ENCODE peak calls at places on chromosomes 4 and X, in four cellular contexts. E, C, L and A are unnamed samples.

GRCh38 chr4:148776944-148777343 is 334.7 kb upstream of the NR3C2 start:
- DNase-seq in E (no peak), L (no peak), C (no peak), A (no peak)

GRCh38 chrX:100447563-100448397 is 37.7 kb upstream of the PCDH19 start:
- DNase-seq in L (peak), C (peak), E (no peak), A (peak)

GRCh38 chr4:13523591-13524503 is 20.5 kb downstream of the NKX3-2 start:
- DNase-seq in C (peak), L (no peak), E (no peak), A (no peak)

GRCh38 chr4:166422475-166422874 is 549.4 kb downstream of the TLL1 start:
- DNase-seq in E (no peak), C (no peak), L (no peak), A (no peak)

GRCh38 chr4:20773144-20773997 is 73.1 kb downstream of the PACRGL start:
- DNase-seq in E (peak), L (peak), C (peak), A (peak)

GRCh38 chr4:7031526-7032449 is 11.4 kb upstream of the TADA2B start:
- DNase-seq in E (no peak), L (no peak), C (no peak), A (no peak)

GRCh38 chr4:1235381-1236102 is 13.4 kb downstream of the CTBP1 start:
- DNase-seq in E (no peak), C (no peak), L (no peak), A (peak)

GRCh38 chr4:3612934-3613333 is 80.7 kb upstream of the LRPAP1 start:
- DNase-seq in C (no peak), E (no peak), L (no peak), A (no peak)

GRCh38 chrX:19954707-19955106 is 36.2 kb downstream of the BCLAF3 start:
- DNase-seq in E (no peak), C (no peak), L (no peak), A (no peak)

GRCh38 chr4:44210750-44211149 is 237.9 kb downstream of the KCTD8 start:
- DNase-seq in C (no peak), L (no peak), E (no peak), A (no peak)

GRCh38 chr4:176830971-176831370 is 38.2 kb upstream of the VEGFC start:
- DNase-seq in L (no peak), E (no peak), C (no peak), A (no peak)

GRCh38 chr4:74283614-74284013 is 24.7 kb upstream of the EPGN start:
- DNase-seq in L (no peak), E (peak), C (no peak), A (no peak)

GRCh38 chr4:24116107-24116506 is 226.3 kb upstream of the PPARGC1A start:
- DNase-seq in E (no peak), L (no peak), C (no peak), A (no peak)

GRCh38 chr4:152901205-152901604 is 34.9 kb upstream of the FHDC1 start:
- DNase-seq in L (no peak), C (no peak), E (no peak), A (no peak)

GRCh38 chr4:25632135-25632534 is 23.5 kb upstream of the SLC34A2 start:
- DNase-seq in E (no peak), L (no peak), C (no peak), A (no peak)

GRCh38 chr4:89737888-89738287 is 99.1 kb downstream of the SNCA start:
- DNase-seq in E (peak), C (no peak), L (no peak), A (no peak)

GRCh38 chr4:15318621-15319348 is 109.0 kb upstream of the C1QTNF7 start:
- DNase-seq in E (peak), C (no peak), L (no peak), A (no peak)

GRCh38 chr4:7309176-7309575 is 116.8 kb downstream of the SORCS2 start:
- DNase-seq in E (no peak), C (no peak), L (no peak), A (no peak)

GRCh38 chr4:20265726-20266125 is 14.0 kb downstream of the SLIT2 start:
- DNase-seq in L (no peak), C (no peak), E (no peak), A (no peak)

GRCh38 chrX:74343970-74344622 is 40.1 kb downstream of the ZCCHC13 start:
- DNase-seq in E (peak), C (peak), L (peak), A (peak)

GRCh38 chr4:168856312-168856711 is 153.7 kb downstream of the CBR4 start:
- DNase-seq in L (no peak), C (no peak), E (no peak), A (no peak)

GRCh38 chr4:140130677-140131076 is 23.3 kb downstream of the MAML3 start:
- DNase-seq in L (no peak), C (no peak), E (no peak), A (no peak)

GRCh38 chr4:24569662-24570061 is 14.7 kb downstream of the DHX15 start:
- DNase-seq in E (no peak), C (no peak), L (no peak), A (no peak)

GRCh38 chrX:150100261-150100660 is 162.0 kb upstream of the EOLA2 start:
- DNase-seq in C (no peak), E (no peak), L (no peak), A (no peak)

GRCh38 chr4:184306949-184307348 is 89.3 kb upstream of the ENPP6 start:
- DNase-seq in L (no peak), C (no peak), E (no peak), A (no peak)

GRCh38 chr4:86032476-86033022 is 327.3 kb downstream of the MAPK10 start:
- DNase-seq in C (peak), L (no peak), E (peak), A (peak)

GRCh38 chr4:101669138-101669831 is 121.2 kb upstream of the BANK1 start:
- DNase-seq in L (no peak), C (no peak), E (no peak), A (no peak)

GRCh38 chr4:85720736-85721135 is 245.8 kb downstream of the ARHGAP24 start:
- DNase-seq in C (no peak), L (no peak), E (no peak), A (no peak)

GRCh38 chrX:40148439-40149285 is 50.9 kb upstream of the BCOR start:
- DNase-seq in C (peak), L (peak), E (no peak), A (no peak)

GRCh38 chr4:106647451-106647850 is 278.9 kb upstream of the GIMD1 start:
- DNase-seq in L (no peak), E (no peak), C (no peak), A (no peak)

GRCh38 chrX:48897157-48897620 is 379 bp downstream of the TIMM17B start:
- DNase-seq in E (no peak), C (peak), L (peak), A (peak)

GRCh38 chr4:48642421-48643144 is 137.5 kb downstream of the FRYL start:
- DNase-seq in L (no peak), E (no peak), C (no peak), A (no peak)

GRCh38 chrX:30224541-30224940 is 5.9 kb upstream of the MAGEB3 start:
- DNase-seq in L (no peak), C (no peak), E (no peak), A (no peak)

GRCh38 chr4:118682928-118683327 is 2.3 kb upstream of the METTL14 start:
- DNase-seq in E (no peak), C (peak), L (peak), A (peak)

GRCh38 chr4:118680808-118681207 is 4.4 kb upstream of the METTL14 start:
- DNase-seq in E (no peak), C (no peak), L (no peak), A (peak)

GRCh38 chr4:118683513-118683912 is 1.7 kb upstream of the METTL14 start:
- DNase-seq in E (no peak), L (no peak), C (peak), A (peak)

DNA sequence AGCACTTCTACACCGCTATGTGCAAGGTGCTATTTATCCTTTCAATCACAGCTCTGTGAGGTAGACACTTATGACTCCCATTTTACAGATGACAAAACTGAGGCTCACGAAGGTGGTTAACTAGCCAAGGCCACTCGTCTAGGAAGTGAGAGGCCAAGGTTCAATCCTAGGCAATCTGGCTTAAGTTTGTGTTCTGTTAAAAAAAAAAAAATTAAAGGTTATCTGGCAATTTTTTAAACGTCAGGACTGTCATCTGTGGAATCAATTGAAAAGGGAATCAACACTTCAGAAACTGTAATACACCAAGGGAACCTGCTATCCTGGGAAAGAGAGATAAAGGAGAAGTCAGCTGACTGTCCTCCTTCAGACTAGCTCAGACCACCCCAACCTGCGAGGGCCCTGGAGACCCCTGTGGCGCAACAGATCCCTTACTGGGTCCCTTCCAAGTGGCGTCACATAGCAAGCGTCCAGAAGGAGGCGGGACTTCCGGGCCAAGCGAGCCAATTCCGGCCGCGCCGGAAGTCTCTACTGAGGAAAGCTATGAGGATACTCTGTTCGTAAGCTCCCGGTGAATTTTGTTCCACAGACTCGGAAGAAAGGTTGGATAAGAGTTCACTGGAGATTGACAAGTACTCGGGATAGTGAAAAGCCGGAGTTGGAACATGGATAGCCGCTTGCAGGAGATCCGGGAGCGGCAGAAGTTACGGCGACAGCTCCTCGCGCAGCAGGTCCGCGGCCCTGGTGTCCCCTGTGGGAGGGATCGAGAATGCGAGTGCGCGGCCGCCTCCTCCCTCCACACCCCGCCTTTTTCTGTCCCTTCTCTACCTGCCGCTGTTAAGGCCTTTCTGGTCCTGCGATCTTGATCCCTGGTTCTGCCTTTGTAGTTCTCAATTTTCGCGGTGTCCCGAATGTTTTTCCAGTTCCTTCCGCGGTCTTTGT is at the start of gene METTL14:
- DNase-seq in L (peak), C (peak), E (peak), A (peak)
- TF ChIP-seq CTCF in L (peak), C (no peak), E (peak), A (no peak)

DNA sequence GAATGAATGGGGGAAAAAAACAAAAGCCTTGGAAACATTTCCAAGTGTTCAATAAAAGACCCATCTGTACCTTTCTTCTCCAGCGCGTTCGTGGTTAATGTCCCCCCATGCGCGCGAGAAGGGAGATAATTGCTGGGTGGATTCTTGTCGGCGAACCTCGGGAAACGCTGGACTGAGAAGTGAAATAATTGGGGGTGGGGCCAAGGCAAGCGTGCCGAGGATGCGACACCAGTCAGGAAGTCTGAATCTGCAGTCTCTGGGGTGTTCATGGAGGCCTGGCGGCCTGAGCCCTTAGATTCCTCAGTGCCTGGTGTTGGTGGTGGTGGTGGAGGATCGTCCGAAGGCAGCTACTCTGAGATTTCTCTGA is 5.3 kb upstream of the ARX start:
- DNase-seq in L (no peak), C (peak), E (no peak), A (no peak)
- TF ChIP-seq CTCF in L (peak), C (no peak), E (no peak), A (no peak)

GRCh38 chr4:56129431-56129861 is 180.7 kb downstream of the CEP135 start:
- DNase-seq in L (peak), C (no peak), E (no peak), A (peak)
- TF ChIP-seq CTCF in L (peak), C (peak), E (no peak), A (peak)

GRCh38 chr4:163610642-163611041 is 116.2 kb downstream of the TMA16 start:
- DNase-seq in L (peak), E (no peak), C (no peak), A (no peak)
- TF ChIP-seq CTCF in L (no peak), E (no peak), C (no peak), A (no peak)

GRCh38 chrX:68945603-68946228 is 116.9 kb downstream of the EFNB1 start:
- DNase-seq in E (no peak), L (no peak), C (no peak), A (peak)
- TF ChIP-seq CTCF in E (peak), L (peak), C (peak), A (peak)

DNA sequence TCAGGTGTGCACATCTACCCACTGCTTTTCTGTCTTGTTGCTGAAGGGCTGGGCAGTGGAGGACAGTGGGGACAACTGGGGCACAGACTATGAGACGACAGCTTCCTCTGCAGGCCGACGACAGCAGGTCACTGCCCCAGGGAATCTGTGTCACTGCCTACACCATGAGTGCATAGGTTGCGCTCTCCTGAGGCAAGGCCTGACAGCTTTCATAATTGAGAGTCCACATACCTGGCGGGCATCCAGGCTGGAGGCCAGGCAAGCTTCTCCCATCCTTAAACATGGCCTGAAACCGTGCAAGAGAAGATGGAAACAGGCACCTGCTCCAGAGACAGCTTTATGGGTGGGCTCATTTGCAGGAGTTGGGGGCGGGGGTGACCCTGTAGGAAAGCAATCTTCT is 3.0 kb downstream of the ANOS1 start:
- DNase-seq in E (no peak), L (peak), C (no peak), A (no peak)
- TF ChIP-seq CTCF in E (no peak), L (no peak), C (no peak), A (no peak)

DNA sequence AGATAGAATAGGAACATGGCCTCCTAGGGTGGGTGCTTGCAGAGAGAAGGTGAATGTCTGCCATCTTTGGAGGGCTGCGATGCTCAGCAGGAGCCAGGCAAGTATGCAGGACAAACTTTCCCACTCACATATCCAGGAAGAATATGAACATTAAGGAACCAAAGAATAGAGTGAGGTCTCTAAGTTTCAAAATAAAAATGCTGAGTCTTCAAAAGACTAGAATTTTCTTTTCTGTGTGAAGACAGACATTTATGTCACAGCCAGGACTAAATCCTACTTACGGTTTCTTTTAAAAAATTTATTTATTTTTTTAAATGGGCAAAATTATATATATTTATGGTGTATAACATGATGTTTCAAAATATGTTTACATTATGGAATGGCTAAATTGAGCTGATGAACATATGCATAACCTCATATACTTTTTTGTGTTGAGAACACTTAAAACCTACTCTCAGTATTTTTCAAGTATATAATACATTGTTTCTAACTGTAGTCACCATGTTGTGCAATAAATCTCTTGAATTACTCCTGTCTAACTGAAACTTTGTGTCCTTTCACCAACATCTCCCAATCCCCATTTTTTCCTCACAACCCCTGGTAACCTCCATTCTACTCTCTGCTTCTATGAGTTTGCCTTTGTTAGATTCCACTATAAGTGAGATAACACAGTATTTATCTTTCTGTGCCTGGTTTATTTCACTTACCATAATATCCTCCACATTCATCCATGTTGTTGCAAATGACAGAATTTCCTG is 177.8 kb upstream of the HAND2 start:
- DNase-seq in C (no peak), E (no peak), L (no peak), A (no peak)
- TF ChIP-seq CTCF in C (no peak), E (no peak), L (no peak), A (no peak)

GRCh38 chr4:112348488-112349158 is 51.5 kb downstream of the ALPK1 start:
- DNase-seq in L (peak), C (peak), E (peak), A (peak)
- TF ChIP-seq CTCF in L (peak), C (no peak), E (peak), A (peak)

GRCh38 chr4:58734030-58734673 is 1624.0 kb upstream of the IGFBP7 start:
- DNase-seq in E (no peak), C (no peak), L (no peak), A (no peak)

DNA sequence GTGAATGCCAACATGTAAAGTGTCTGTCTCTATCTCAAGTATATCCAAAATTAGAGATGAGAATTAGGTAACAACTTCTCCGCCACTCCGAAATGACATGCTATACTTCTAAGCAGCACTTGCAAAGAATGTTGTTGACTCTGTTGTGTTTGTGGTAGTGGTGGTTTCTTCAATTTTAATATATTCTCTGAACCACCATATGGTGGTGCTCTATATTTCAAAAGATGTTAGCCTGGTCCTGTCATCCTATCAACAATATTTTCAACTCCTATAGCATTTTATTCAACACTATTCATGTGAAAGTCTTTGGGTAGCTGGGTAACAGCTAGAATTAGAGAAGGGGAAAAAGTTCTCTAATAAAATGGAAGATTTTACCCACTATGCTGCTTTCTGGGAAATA is 1622.8 kb upstream of the IGFBP7 start:
- DNase-seq in E (no peak), L (no peak), C (peak), A (no peak)
- TF ChIP-seq CTCF in E (no peak), L (peak), C (no peak), A (no peak)

GRCh38 chrX:119186194-119186593 is 49.9 kb upstream of the PGRMC1 start:
- DNase-seq in E (no peak), C (no peak), L (no peak), A (no peak)

GRCh38 chrX:119186763-119187162 is 49.3 kb upstream of the PGRMC1 start:
- DNase-seq in L (no peak), C (no peak), E (no peak), A (no peak)

GRCh38 chrX:119187298-119187697 is 48.8 kb upstream of the PGRMC1 start:
- DNase-seq in L (no peak), C (no peak), E (no peak), A (no peak)

GRCh38 chrX:119177278-119177677 is 49.7 kb upstream of the KIAA1210 start:
- DNase-seq in E (no peak), L (no peak), C (no peak), A (no peak)

GRCh38 chrX:119181491-119181890 is 53.9 kb upstream of the KIAA1210 start:
- DNase-seq in C (no peak), E (no peak), L (peak), A (no peak)
- TF ChIP-seq CTCF in C (peak), E (peak), L (peak), A (no peak)